ENCODE peak calls at places on chromosome 14, in four cellular contexts. B is transverse colon, L is SW 1271, C is BJ. N is an unnamed sample.

GRCh38 chr14:29971101-29971500 is 43.5 kb upstream of the PRKD1 start:
- DNase-seq in B (no peak), L (no peak), C (no peak), N (no peak)

GRCh38 chr14:29836395-29836794 is 91.3 kb downstream of the PRKD1 start:
- DNase-seq in C (no peak), L (no peak), B (no peak), N (no peak)

GRCh38 chr14:96592591-96593388 is 90.6 kb downstream of the PAPOLA start:
- DNase-seq in C (no peak), L (no peak), B (peak), N (peak)

GRCh38 chr14:104690266-104690711 is 871 bp downstream of the INF2 start:
- DNase-seq in L (no peak), B (peak), C (no peak), N (no peak)

GRCh38 chr14:77339407-77339806 is 18.6 kb downstream of the GSTZ1 start:
- DNase-seq in L (no peak), C (no peak), B (no peak), N (no peak)

GRCh38 chr14:100804138-100804537 is 21.8 kb upstream of the MEG3 start:
- DNase-seq in B (no peak), L (no peak), C (no peak), N (no peak)

GRCh38 chr14:60506985-60507829 is 1.7 kb upstream of the SIX6 start:
- DNase-seq in C (no peak), L (no peak), B (no peak), N (no peak)

GRCh38 chr14:104091927-104092771 is 6.6 kb downstream of the ASPG start:
- DNase-seq in L (no peak), C (no peak), B (peak), N (no peak)

GRCh38 chr14:74483321-74483720 is 9.8 kb downstream of the NPC2 start:
- DNase-seq in L (no peak), C (no peak), B (no peak), N (no peak)

GRCh38 chr14:22918519-22918808 is 485 bp downstream of the RBM23 start:
- DNase-seq in C (no peak), B (no peak), L (no peak), N (no peak)

GRCh38 chr14:53354331-53354730 is 201.2 kb upstream of the DDHD1 start:
- DNase-seq in L (no peak), C (no peak), B (no peak), N (no peak)

GRCh38 chr14:59020382-59020781 is 168.1 kb upstream of the DAAM1 start:
- DNase-seq in L (peak), B (no peak), C (no peak), N (no peak)

GRCh38 chr14:52926994-52927393 is 23.9 kb downstream of the FERMT2 start:
- DNase-seq in B (no peak), C (no peak), L (no peak), N (no peak)

GRCh38 chr14:64513271-64513670 is 8.7 kb downstream of the ZBTB1 start:
- DNase-seq in C (no peak), B (no peak), L (no peak), N (no peak)

GRCh38 chr14:103910984-103911383 is 17.3 kb upstream of the TDRD9 start:
- DNase-seq in L (no peak), C (no peak), B (no peak), N (no peak)

GRCh38 chr14:31071151-31071550 is 45.0 kb upstream of the STRN3 start:
- DNase-seq in C (no peak), B (no peak), L (no peak), N (no peak)

GRCh38 chr14:73743431-73743931 is 29.3 kb upstream of the PNMA1 start:
- DNase-seq in B (peak), L (no peak), C (no peak), N (peak)

GRCh38 chr14:92906420-92906819 is 16.5 kb upstream of the CHGA start:
- DNase-seq in L (no peak), B (no peak), C (no peak), N (no peak)

GRCh38 chr14:104252256-104253215 is 114.1 kb downstream of the KIF26A start:
- DNase-seq in L (no peak), C (no peak), B (no peak), N (no peak)

GRCh38 chr14:50453869-50454268 is 57.2 kb upstream of the CDKL1 start:
- DNase-seq in L (no peak), B (no peak), C (no peak), N (no peak)

GRCh38 chr14:100754020-100754419 is 27.3 kb downstream of the DLK1 start:
- DNase-seq in L (no peak), C (no peak), B (no peak), N (no peak)

GRCh38 chr14:68807148-68807600 is 14.3 kb upstream of the ZFP36L1 start:
- DNase-seq in C (no peak), B (no peak), L (no peak), N (peak)

GRCh38 chr14:89630096-89630829 is 213.2 kb upstream of the FOXN3 start:
- DNase-seq in C (no peak), B (no peak), L (no peak), N (no peak)

GRCh38 chr14:98103705-98104104 is 1168.3 kb downstream of the BCL11B start:
- DNase-seq in C (no peak), L (no peak), B (no peak), N (no peak)

GRCh38 chr14:29671034-29671433 is 256.6 kb downstream of the PRKD1 start:
- DNase-seq in C (peak), B (no peak), L (no peak), N (no peak)

GRCh38 chr14:75559045-75559444 is 19.4 kb upstream of the FLVCR2 start:
- DNase-seq in C (no peak), B (no peak), L (no peak), N (no peak)